ENCODE peak calls at places on chromosome 11, in ten cellular contexts. One of them, this sample, is unnamed.

GRCh38 chr11:130023204-130023603 is 20.6 kb upstream of the PRDM10 start:
- DNase-seq in colonic mucosa: no peak
- DNase-seq in chondrocyte: no peak
- DNase-seq in G401: no peak
- DNase-seq in stimulated activated CD4-positive, alpha-beta T cell treated with anti-CD3 and anti-CD28 coated beads, Interleukin-15, amount 100 ng/mL, for 48 hours: no peak
- DNase-seq in D341Med: no peak
- DNase-seq in germinal center: peak; percentile 67
- DNase-seq in body of pancreas: no peak
- DNase-seq in HCEC 1CT: peak; percentile 96
- DNase-seq in right cardiac atrium: no peak
- DNase-seq in this sample: no peak

GRCh38 chr11:9169595-9170295 is 78.3 kb upstream of the SCUBE2 start:
- DNase-seq in colonic mucosa: no peak
- DNase-seq in chondrocyte: no peak
- DNase-seq in G401: no peak
- DNase-seq in stimulated activated CD4-positive, alpha-beta T cell treated with anti-CD3 and anti-CD28 coated beads, Interleukin-15, amount 100 ng/mL, for 48 hours: no peak
- DNase-seq in D341Med: no peak
- DNase-seq in germinal center: no peak
- DNase-seq in body of pancreas: no peak
- DNase-seq in HCEC 1CT: no peak
- DNase-seq in right cardiac atrium: no peak
- DNase-seq in this sample: no peak

GRCh38 chr11:120135838-120136237 is 2.1 kb downstream of the TRIM29 start:
- DNase-seq in colonic mucosa: peak; percentile 14
- DNase-seq in chondrocyte: no peak
- DNase-seq in G401: no peak
- DNase-seq in stimulated activated CD4-positive, alpha-beta T cell treated with anti-CD3 and anti-CD28 coated beads, Interleukin-15, amount 100 ng/mL, for 48 hours: no peak
- DNase-seq in D341Med: peak; percentile 6
- DNase-seq in germinal center: no peak
- DNase-seq in body of pancreas: peak; percentile 1
- DNase-seq in HCEC 1CT: no peak
- DNase-seq in right cardiac atrium: no peak
- DNase-seq in this sample: no peak

GRCh38 chr11:112852141-112852853 is 108.9 kb upstream of the NCAM1 start:
- DNase-seq in colonic mucosa: no peak
- DNase-seq in chondrocyte: no peak
- DNase-seq in G401: no peak
- DNase-seq in stimulated activated CD4-positive, alpha-beta T cell treated with anti-CD3 and anti-CD28 coated beads, Interleukin-15, amount 100 ng/mL, for 48 hours: no peak
- DNase-seq in D341Med: no peak
- DNase-seq in germinal center: no peak
- DNase-seq in body of pancreas: no peak
- DNase-seq in HCEC 1CT: peak; percentile 59
- DNase-seq in right cardiac atrium: no peak
- DNase-seq in this sample: no peak

GRCh38 chr11:10324474-10324873 is 19.6 kb downstream of the ADM start:
- DNase-seq in colonic mucosa: no peak
- DNase-seq in chondrocyte: no peak
- DNase-seq in G401: no peak
- DNase-seq in stimulated activated CD4-positive, alpha-beta T cell treated with anti-CD3 and anti-CD28 coated beads, Interleukin-15, amount 100 ng/mL, for 48 hours: no peak
- DNase-seq in D341Med: no peak
- DNase-seq in germinal center: no peak
- DNase-seq in body of pancreas: no peak
- DNase-seq in HCEC 1CT: peak; percentile 64
- DNase-seq in right cardiac atrium: no peak
- DNase-seq in this sample: no peak

GRCh38 chr11:128492903-128493569 is 94.3 kb downstream of the ETS1 start:
- DNase-seq in colonic mucosa: no peak
- DNase-seq in chondrocyte: no peak
- DNase-seq in G401: no peak
- DNase-seq in stimulated activated CD4-positive, alpha-beta T cell treated with anti-CD3 and anti-CD28 coated beads, Interleukin-15, amount 100 ng/mL, for 48 hours: no peak
- DNase-seq in D341Med: no peak
- DNase-seq in germinal center: no peak
- DNase-seq in body of pancreas: no peak
- DNase-seq in HCEC 1CT: no peak
- DNase-seq in right cardiac atrium: no peak
- DNase-seq in this sample: no peak

GRCh38 chr11:45806937-45807791 is 2.2 kb downstream of the SLC35C1 start:
- DNase-seq in colonic mucosa: no peak
- DNase-seq in chondrocyte: no peak
- DNase-seq in G401: peak; percentile 17
- DNase-seq in stimulated activated CD4-positive, alpha-beta T cell treated with anti-CD3 and anti-CD28 coated beads, Interleukin-15, amount 100 ng/mL, for 48 hours: no peak
- DNase-seq in D341Med: no peak
- DNase-seq in germinal center: no peak
- DNase-seq in body of pancreas: no peak
- DNase-seq in HCEC 1CT: no peak
- DNase-seq in right cardiac atrium: no peak
- DNase-seq in this sample: no peak

GRCh38 chr11:69848196-69848595 is 29.0 kb upstream of the FGF3 start:
- DNase-seq in colonic mucosa: no peak
- DNase-seq in chondrocyte: no peak
- DNase-seq in G401: no peak
- DNase-seq in stimulated activated CD4-positive, alpha-beta T cell treated with anti-CD3 and anti-CD28 coated beads, Interleukin-15, amount 100 ng/mL, for 48 hours: no peak
- DNase-seq in D341Med: no peak
- DNase-seq in germinal center: no peak
- DNase-seq in body of pancreas: no peak
- DNase-seq in HCEC 1CT: no peak
- DNase-seq in right cardiac atrium: no peak
- DNase-seq in this sample: no peak

GRCh38 chr11:116842909-116843308 is 5.5 kb upstream of the APOA1 start:
- DNase-seq in colonic mucosa: peak; percentile 33
- DNase-seq in chondrocyte: no peak
- DNase-seq in G401: no peak
- DNase-seq in stimulated activated CD4-positive, alpha-beta T cell treated with anti-CD3 and anti-CD28 coated beads, Interleukin-15, amount 100 ng/mL, for 48 hours: no peak
- DNase-seq in D341Med: no peak
- DNase-seq in germinal center: no peak
- DNase-seq in body of pancreas: no peak
- DNase-seq in HCEC 1CT: no peak
- DNase-seq in right cardiac atrium: no peak
- DNase-seq in this sample: no peak

GRCh38 chr11:118623291-118623655 is 15.9 kb downstream of the PHLDB1 start:
- DNase-seq in colonic mucosa: no peak
- DNase-seq in chondrocyte: peak; percentile 91
- DNase-seq in G401: no peak
- DNase-seq in stimulated activated CD4-positive, alpha-beta T cell treated with anti-CD3 and anti-CD28 coated beads, Interleukin-15, amount 100 ng/mL, for 48 hours: no peak
- DNase-seq in D341Med: no peak
- DNase-seq in germinal center: no peak
- DNase-seq in body of pancreas: peak; percentile 52
- DNase-seq in HCEC 1CT: no peak
- DNase-seq in right cardiac atrium: no peak
- DNase-seq in this sample: no peak

GRCh38 chr11:58286249-58286648 is 18.2 kb upstream of the OR10W1 start:
- DNase-seq in colonic mucosa: peak; percentile 29
- DNase-seq in chondrocyte: no peak
- DNase-seq in G401: peak; percentile 1
- DNase-seq in stimulated activated CD4-positive, alpha-beta T cell treated with anti-CD3 and anti-CD28 coated beads, Interleukin-15, amount 100 ng/mL, for 48 hours: no peak
- DNase-seq in D341Med: no peak
- DNase-seq in germinal center: peak; percentile 5
- DNase-seq in body of pancreas: no peak
- DNase-seq in HCEC 1CT: peak; percentile 68
- DNase-seq in right cardiac atrium: no peak
- DNase-seq in this sample: no peak

GRCh38 chr11:131217313-131218297 is 152.8 kb upstream of the NTM start:
- DNase-seq in colonic mucosa: no peak
- DNase-seq in chondrocyte: no peak
- DNase-seq in G401: no peak
- DNase-seq in stimulated activated CD4-positive, alpha-beta T cell treated with anti-CD3 and anti-CD28 coated beads, Interleukin-15, amount 100 ng/mL, for 48 hours: no peak
- DNase-seq in D341Med: peak; percentile 58
- DNase-seq in germinal center: no peak
- DNase-seq in body of pancreas: no peak
- DNase-seq in HCEC 1CT: peak; percentile 32
- DNase-seq in right cardiac atrium: no peak
- DNase-seq in this sample: no peak

GRCh38 chr11:66450610-66451009 is 12.0 kb upstream of the MRPL11 start:
- DNase-seq in colonic mucosa: no peak
- DNase-seq in chondrocyte: no peak
- DNase-seq in G401: no peak
- DNase-seq in stimulated activated CD4-positive, alpha-beta T cell treated with anti-CD3 and anti-CD28 coated beads, Interleukin-15, amount 100 ng/mL, for 48 hours: no peak
- DNase-seq in D341Med: no peak
- DNase-seq in germinal center: no peak
- DNase-seq in body of pancreas: no peak
- DNase-seq in HCEC 1CT: no peak
- DNase-seq in right cardiac atrium: no peak
- DNase-seq in this sample: no peak

GRCh38 chr11:129236850-129237249 is 44.7 kb upstream of the ARHGAP32 start:
- DNase-seq in colonic mucosa: no peak
- DNase-seq in chondrocyte: no peak
- DNase-seq in G401: no peak
- DNase-seq in stimulated activated CD4-positive, alpha-beta T cell treated with anti-CD3 and anti-CD28 coated beads, Interleukin-15, amount 100 ng/mL, for 48 hours: no peak
- DNase-seq in D341Med: no peak
- DNase-seq in germinal center: no peak
- DNase-seq in body of pancreas: no peak
- DNase-seq in HCEC 1CT: no peak
- DNase-seq in right cardiac atrium: no peak
- DNase-seq in this sample: no peak

GRCh38 chr11:69277074-69277809 is 16.7 kb upstream of the MYEOV start:
- DNase-seq in colonic mucosa: peak; percentile 67
- DNase-seq in chondrocyte: no peak
- DNase-seq in G401: no peak
- DNase-seq in stimulated activated CD4-positive, alpha-beta T cell treated with anti-CD3 and anti-CD28 coated beads, Interleukin-15, amount 100 ng/mL, for 48 hours: no peak
- DNase-seq in D341Med: no peak
- DNase-seq in germinal center: no peak
- DNase-seq in body of pancreas: peak; percentile 58
- DNase-seq in HCEC 1CT: no peak
- DNase-seq in right cardiac atrium: no peak
- DNase-seq in this sample: no peak

GRCh38 chr11:116420030-116420429 is 352.8 kb downstream of the BUD13 start:
- DNase-seq in colonic mucosa: no peak
- DNase-seq in chondrocyte: no peak
- DNase-seq in G401: no peak
- DNase-seq in stimulated activated CD4-positive, alpha-beta T cell treated with anti-CD3 and anti-CD28 coated beads, Interleukin-15, amount 100 ng/mL, for 48 hours: no peak
- DNase-seq in D341Med: no peak
- DNase-seq in germinal center: no peak
- DNase-seq in body of pancreas: no peak
- DNase-seq in HCEC 1CT: no peak
- DNase-seq in right cardiac atrium: no peak
- DNase-seq in this sample: no peak

GRCh38 chr11:46675288-46675851 is 25.0 kb downstream of the ARHGAP1 start:
- DNase-seq in colonic mucosa: peak; percentile 73
- DNase-seq in chondrocyte: peak; percentile 35
- DNase-seq in G401: no peak
- DNase-seq in stimulated activated CD4-positive, alpha-beta T cell treated with anti-CD3 and anti-CD28 coated beads, Interleukin-15, amount 100 ng/mL, for 48 hours: no peak
- DNase-seq in D341Med: no peak
- DNase-seq in germinal center: no peak
- DNase-seq in body of pancreas: peak; percentile 85
- DNase-seq in HCEC 1CT: peak; percentile 50
- DNase-seq in right cardiac atrium: peak; percentile 80
- DNase-seq in this sample: no peak

GRCh38 chr11:86360775-86361395 is 13.8 kb upstream of the CCDC81 start:
- DNase-seq in colonic mucosa: no peak
- DNase-seq in chondrocyte: no peak
- DNase-seq in G401: peak; percentile 30
- DNase-seq in stimulated activated CD4-positive, alpha-beta T cell treated with anti-CD3 and anti-CD28 coated beads, Interleukin-15, amount 100 ng/mL, for 48 hours: no peak
- DNase-seq in D341Med: no peak
- DNase-seq in germinal center: no peak
- DNase-seq in body of pancreas: no peak
- DNase-seq in HCEC 1CT: peak; percentile 45
- DNase-seq in right cardiac atrium: no peak
- DNase-seq in this sample: no peak

GRCh38 chr11:72726266-72727220 is 25.7 kb downstream of the ARAP1 start:
- DNase-seq in colonic mucosa: no peak
- DNase-seq in chondrocyte: no peak
- DNase-seq in G401: no peak
- DNase-seq in stimulated activated CD4-positive, alpha-beta T cell treated with anti-CD3 and anti-CD28 coated beads, Interleukin-15, amount 100 ng/mL, for 48 hours: no peak
- DNase-seq in D341Med: no peak
- DNase-seq in germinal center: no peak
- DNase-seq in body of pancreas: no peak
- DNase-seq in HCEC 1CT: no peak
- DNase-seq in right cardiac atrium: peak; percentile 11
- DNase-seq in this sample: no peak

GRCh38 chr11:32184057-32185055 is 93.5 kb downstream of the RCN1 start:
- DNase-seq in colonic mucosa: no peak
- DNase-seq in chondrocyte: no peak
- DNase-seq in G401: peak; percentile 92
- DNase-seq in stimulated activated CD4-positive, alpha-beta T cell treated with anti-CD3 and anti-CD28 coated beads, Interleukin-15, amount 100 ng/mL, for 48 hours: no peak
- DNase-seq in D341Med: no peak
- DNase-seq in germinal center: no peak
- DNase-seq in body of pancreas: no peak
- DNase-seq in HCEC 1CT: no peak
- DNase-seq in right cardiac atrium: no peak
- DNase-seq in this sample: no peak

GRCh38 chr11:15059132-15059531 is 14.3 kb upstream of the CALCB start:
- DNase-seq in colonic mucosa: no peak
- DNase-seq in chondrocyte: no peak
- DNase-seq in G401: no peak
- DNase-seq in stimulated activated CD4-positive, alpha-beta T cell treated with anti-CD3 and anti-CD28 coated beads, Interleukin-15, amount 100 ng/mL, for 48 hours: no peak
- DNase-seq in D341Med: no peak
- DNase-seq in germinal center: no peak
- DNase-seq in body of pancreas: no peak
- DNase-seq in HCEC 1CT: no peak
- DNase-seq in right cardiac atrium: no peak
- DNase-seq in this sample: no peak

GRCh38 chr11:64861227-64861970 is 16.9 kb upstream of the CDC42BPG start:
- DNase-seq in colonic mucosa: no peak
- DNase-seq in chondrocyte: no peak
- DNase-seq in G401: no peak
- DNase-seq in stimulated activated CD4-positive, alpha-beta T cell treated with anti-CD3 and anti-CD28 coated beads, Interleukin-15, amount 100 ng/mL, for 48 hours: no peak
- DNase-seq in D341Med: no peak
- DNase-seq in germinal center: no peak
- DNase-seq in body of pancreas: no peak
- DNase-seq in HCEC 1CT: no peak
- DNase-seq in right cardiac atrium: no peak
- DNase-seq in this sample: no peak

GRCh38 chr11:38169286-38169685 is 1571.2 kb upstream of the RAG2 start:
- DNase-seq in colonic mucosa: no peak
- DNase-seq in chondrocyte: no peak
- DNase-seq in G401: no peak
- DNase-seq in stimulated activated CD4-positive, alpha-beta T cell treated with anti-CD3 and anti-CD28 coated beads, Interleukin-15, amount 100 ng/mL, for 48 hours: no peak
- DNase-seq in D341Med: no peak
- DNase-seq in germinal center: no peak
- DNase-seq in body of pancreas: no peak
- DNase-seq in HCEC 1CT: peak; percentile 4
- DNase-seq in right cardiac atrium: no peak
- DNase-seq in this sample: no peak

GRCh38 chr11:59259867-59260475 is 47.2 kb upstream of the MPEG1 start:
- DNase-seq in colonic mucosa: no peak
- DNase-seq in chondrocyte: no peak
- DNase-seq in G401: no peak
- DNase-seq in stimulated activated CD4-positive, alpha-beta T cell treated with anti-CD3 and anti-CD28 coated beads, Interleukin-15, amount 100 ng/mL, for 48 hours: no peak
- DNase-seq in D341Med: no peak
- DNase-seq in germinal center: no peak
- DNase-seq in body of pancreas: no peak
- DNase-seq in HCEC 1CT: no peak
- DNase-seq in right cardiac atrium: no peak
- DNase-seq in this sample: no peak

GRCh38 chr11:9211322-9211721 is 53.8 kb downstream of the DENND5A start:
- DNase-seq in colonic mucosa: no peak
- DNase-seq in chondrocyte: no peak
- DNase-seq in G401: no peak
- DNase-seq in stimulated activated CD4-positive, alpha-beta T cell treated with anti-CD3 and anti-CD28 coated beads, Interleukin-15, amount 100 ng/mL, for 48 hours: no peak
- DNase-seq in D341Med: no peak
- DNase-seq in germinal center: no peak
- DNase-seq in body of pancreas: no peak
- DNase-seq in HCEC 1CT: no peak
- DNase-seq in right cardiac atrium: no peak
- DNase-seq in this sample: no peak

GRCh38 chr11:15192007-15192556 is 77.4 kb downstream of the INSC start:
- DNase-seq in colonic mucosa: no peak
- DNase-seq in chondrocyte: no peak
- DNase-seq in G401: no peak
- DNase-seq in stimulated activated CD4-positive, alpha-beta T cell treated with anti-CD3 and anti-CD28 coated beads, Interleukin-15, amount 100 ng/mL, for 48 hours: no peak
- DNase-seq in D341Med: no peak
- DNase-seq in germinal center: no peak
- DNase-seq in body of pancreas: no peak
- DNase-seq in HCEC 1CT: no peak
- DNase-seq in right cardiac atrium: no peak
- DNase-seq in this sample: no peak

GRCh38 chr11:70005107-70005818 is 72.9 kb upstream of the ANO1 start:
- DNase-seq in colonic mucosa: no peak
- DNase-seq in chondrocyte: no peak
- DNase-seq in G401: peak; percentile 2
- DNase-seq in stimulated activated CD4-positive, alpha-beta T cell treated with anti-CD3 and anti-CD28 coated beads, Interleukin-15, amount 100 ng/mL, for 48 hours: no peak
- DNase-seq in D341Med: no peak
- DNase-seq in germinal center: no peak
- DNase-seq in body of pancreas: no peak
- DNase-seq in HCEC 1CT: peak; percentile 52
- DNase-seq in right cardiac atrium: no peak
- DNase-seq in this sample: no peak

GRCh38 chr11:6932150-6932549 is 5.9 kb downstream of the ZNF215 start:
- DNase-seq in colonic mucosa: no peak
- DNase-seq in chondrocyte: no peak
- DNase-seq in G401: no peak
- DNase-seq in stimulated activated CD4-positive, alpha-beta T cell treated with anti-CD3 and anti-CD28 coated beads, Interleukin-15, amount 100 ng/mL, for 48 hours: no peak
- DNase-seq in D341Med: no peak
- DNase-seq in germinal center: no peak
- DNase-seq in body of pancreas: no peak
- DNase-seq in HCEC 1CT: no peak
- DNase-seq in right cardiac atrium: no peak
- DNase-seq in this sample: no peak